ENCODE peak calls at places on chromosomes 4 and X, in seven cellular contexts. Q is nephron progenitor cell, I is A673, H is lower leg skin, Z is AG04449, Y is epithelial cell of esophagus, A is MM.1S. X is an unnamed sample.

GRCh38 chrX:23554304-23554703 is 113.0 kb upstream of the PRDX4 start:
- DNase-seq in Z (peak), H (no peak), Y (peak), A (peak), Q (no peak), I (peak), X (no peak)

GRCh38 chr4:127182687-127183086 is 450.1 kb upstream of the INTU start:
- DNase-seq in Z (no peak), Q (no peak), Y (no peak), H (no peak), A (no peak), I (no peak), X (no peak)

GRCh38 chrX:150569155-150569477 is 695 bp downstream of the MTM1 start:
- DNase-seq in Z (no peak), A (peak), H (no peak), Q (no peak), I (peak), Y (no peak), X (no peak)

GRCh38 chr4:21641696-21642095 is 306.9 kb downstream of the KCNIP4 start:
- DNase-seq in Y (no peak), Z (no peak), I (no peak), A (no peak), H (no peak), Q (no peak), X (no peak)

GRCh38 chr4:20251796-20252655 is at the start of gene SLIT2:
- DNase-seq in I (peak), Z (no peak), Q (peak), Y (peak), H (peak), A (peak), X (peak)

GRCh38 chr4:160044693-160045092 is 941.8 kb downstream of the RAPGEF2 start:
- DNase-seq in Y (no peak), A (peak), I (no peak), Q (no peak), H (no peak), Z (no peak), X (no peak)

GRCh38 chrX:69093960-69094935 is 71.0 kb downstream of the PJA1 start:
- DNase-seq in Q (peak), Y (peak), A (no peak), Z (no peak), I (peak), H (no peak), X (peak)

GRCh38 chr4:10535900-10536299 is 78.7 kb upstream of the ZNF518B start:
- DNase-seq in Q (no peak), Z (no peak), A (no peak), I (no peak), H (no peak), Y (no peak), X (no peak)

GRCh38 chr4:3607690-3608514 is 75.7 kb upstream of the LRPAP1 start:
- DNase-seq in Q (no peak), A (no peak), I (no peak), Y (no peak), Z (no peak), H (no peak), X (no peak)

GRCh38 chr4:117771647-117772337 is 262.5 kb upstream of the NDST3 start:
- DNase-seq in A (no peak), Z (no peak), H (no peak), I (no peak), Q (no peak), Y (no peak), X (no peak)

GRCh38 chrX:101417981-101418841 is 10.2 kb downstream of the HNRNPH2 start:
- DNase-seq in A (no peak), Q (peak), I (peak), H (peak), Z (no peak), Y (no peak), X (no peak)

GRCh38 chr4:2281575-2282343 is 19.9 kb upstream of the MXD4 start:
- DNase-seq in Y (no peak), Q (no peak), I (no peak), A (peak), H (no peak), Z (no peak), X (no peak)

GRCh38 chr4:43277003-43277402 is 384.5 kb downstream of the GRXCR1 start:
- DNase-seq in Q (no peak), I (no peak), A (no peak), Y (peak), Z (peak), H (no peak), X (no peak)

GRCh38 chr4:168647976-168648375 is 151.1 kb downstream of the PALLD start:
- DNase-seq in Y (no peak), Z (no peak), H (no peak), I (peak), Q (no peak), A (no peak), X (no peak)

GRCh38 chr4:3261411-3262207 is 12.7 kb downstream of the MSANTD1 start:
- DNase-seq in Q (no peak), H (peak), A (no peak), I (no peak), Y (no peak), Z (no peak), X (no peak)

GRCh38 chr4:40192286-40193017 is 4.4 kb upstream of the RHOH start:
- DNase-seq in Q (no peak), H (no peak), Y (peak), Z (no peak), A (peak), I (peak), X (no peak)

GRCh38 chr4:74675673-74676279 is 118.5 kb downstream of the BTC start:
- DNase-seq in Z (peak), Q (peak), I (peak), H (no peak), Y (peak), A (peak), X (no peak)

GRCh38 chrX:135644624-135645023 is 68.8 kb upstream of the CT45A1 start:
- DNase-seq in I (no peak), H (no peak), A (no peak), Q (no peak), Y (no peak), Z (no peak), X (no peak)

GRCh38 chr4:41006141-41006540 is 208.2 kb downstream of the APBB2 start:
- DNase-seq in H (no peak), I (no peak), Y (no peak), Z (no peak), Q (no peak), A (no peak), X (no peak)

GRCh38 chrX:74800062-74800461 is 125.2 kb downstream of the NEXMIF start:
- DNase-seq in A (no peak), Z (no peak), I (no peak), Y (no peak), Q (no peak), H (no peak), X (no peak)

GRCh38 chr4:71206763-71207162 is 132.1 kb upstream of the SLC4A4 start:
- DNase-seq in H (no peak), Y (no peak), Z (no peak), Q (no peak), A (no peak), I (no peak), X (no peak)

GRCh38 chrX:21972721-21973120 is 32.2 kb downstream of the SMS start:
- DNase-seq in I (peak), H (no peak), A (no peak), Y (peak), Q (no peak), Z (peak), X (no peak)

GRCh38 chr4:148162554-148162953 is 279.7 kb downstream of the NR3C2 start:
- DNase-seq in A (no peak), I (no peak), Z (no peak), Y (peak), Q (peak), H (no peak), X (no peak)

GRCh38 chrX:105260291-105261043 is 40.0 kb upstream of the TEX13A start:
- DNase-seq in A (no peak), I (no peak), H (no peak), Q (no peak), Z (no peak), Y (no peak), X (no peak)

GRCh38 chr4:4542824-4543485 is 1.1 kb upstream of the STX18 start:
- DNase-seq in Q (peak), H (no peak), Y (peak), I (no peak), A (no peak), Z (no peak), X (no peak)

GRCh38 chrX:24515447-24515846 is 50.4 kb downstream of the PDK3 start:
- DNase-seq in A (no peak), I (peak), Q (no peak), H (no peak), Z (no peak), Y (peak), X (no peak)

GRCh38 chr4:15864771-15865566 is 73.6 kb downstream of the FGFBP1 start:
- DNase-seq in Z (no peak), Y (no peak), A (no peak), I (no peak), Q (no peak), H (no peak), X (no peak)

GRCh38 chr4:52510939-52511583 is 148.0 kb downstream of the USP46 start:
- DNase-seq in H (no peak), Y (no peak), Z (no peak), I (no peak), A (no peak), Q (no peak), X (no peak)

GRCh38 chrX:25009407-25009806 is 6.4 kb downstream of the ARX start:
- DNase-seq in Y (no peak), I (no peak), H (no peak), Z (no peak), A (no peak), Q (no peak), X (no peak)

GRCh38 chr4:176467011-176467410 is 147.2 kb downstream of the SPCS3 start:
- DNase-seq in A (no peak), I (no peak), H (no peak), Y (no peak), Q (no peak), Z (peak), X (no peak)

GRCh38 chrX:107117993-107118321 is 665 bp downstream of the RBM41 start:
- DNase-seq in H (no peak), A (peak), Y (no peak), I (peak), Q (no peak), Z (no peak), X (no peak)

GRCh38 chr4:167524091-167524490 is 289.8 kb upstream of the SPOCK3 start:
- DNase-seq in A (no peak), I (no peak), Q (no peak), Y (peak), H (no peak), Z (no peak), X (no peak)

GRCh38 chrX:66408507-66408906 is 230.4 kb downstream of the EDA2R start:
- DNase-seq in Y (no peak), I (peak), A (peak), H (no peak), Q (no peak), Z (no peak), X (no peak)

GRCh38 chrX:129980043-129980442 is 2.4 kb upstream of the BCORL1 start:
- DNase-seq in Q (peak), A (no peak), H (peak), I (no peak), Y (no peak), Z (no peak), X (no peak)

GRCh38 chr4:2330119-2331042 is 68.5 kb upstream of the MXD4 start:
- DNase-seq in I (no peak), Y (peak), Z (peak), H (no peak), A (no peak), Q (no peak), X (no peak)

GRCh38 chr4:25704516-25704915 is 48.9 kb downstream of the SLC34A2 start:
- DNase-seq in A (no peak), Y (no peak), H (no peak), I (peak), Z (no peak), Q (no peak), X (no peak)

GRCh38 chr4:25697516-25697915 is 41.9 kb downstream of the SLC34A2 start:
- DNase-seq in I (no peak), Y (no peak), H (peak), A (no peak), Q (no peak), Z (no peak), X (no peak)

GRCh38 chr4:25703731-25704388 is 48.2 kb downstream of the SLC34A2 start:
- DNase-seq in H (no peak), Z (no peak), Q (no peak), Y (peak), A (no peak), I (no peak), X (no peak)

DNA sequence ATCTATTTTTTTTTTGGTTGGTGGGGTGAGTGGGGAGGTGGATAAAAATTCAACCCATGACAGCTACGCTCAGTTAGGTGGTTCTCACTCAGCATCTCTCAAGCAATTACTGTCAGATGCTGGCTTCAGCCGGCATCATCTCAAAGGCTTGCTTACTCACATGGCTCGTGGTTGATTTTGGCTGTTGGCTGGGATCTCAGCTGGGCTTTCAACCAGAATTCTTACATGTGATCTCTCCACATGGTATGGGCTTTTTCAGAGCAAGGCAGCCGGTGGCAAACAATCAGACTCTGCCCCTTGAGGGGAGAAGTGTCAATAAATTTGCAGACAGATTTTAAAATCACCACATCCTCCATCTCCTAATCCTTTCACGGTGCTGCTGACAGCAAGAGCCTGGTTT is 47.2 kb downstream of the SLC34A2 start:
- DNase-seq in Z (peak), I (peak), Y (no peak), H (no peak), A (no peak), Q (no peak), X (no peak)
- TF ChIP-seq CTCF in Z (no peak), I (no peak), Y (no peak), H (no peak), A (no peak), Q (no peak), X (no peak)

DNA sequence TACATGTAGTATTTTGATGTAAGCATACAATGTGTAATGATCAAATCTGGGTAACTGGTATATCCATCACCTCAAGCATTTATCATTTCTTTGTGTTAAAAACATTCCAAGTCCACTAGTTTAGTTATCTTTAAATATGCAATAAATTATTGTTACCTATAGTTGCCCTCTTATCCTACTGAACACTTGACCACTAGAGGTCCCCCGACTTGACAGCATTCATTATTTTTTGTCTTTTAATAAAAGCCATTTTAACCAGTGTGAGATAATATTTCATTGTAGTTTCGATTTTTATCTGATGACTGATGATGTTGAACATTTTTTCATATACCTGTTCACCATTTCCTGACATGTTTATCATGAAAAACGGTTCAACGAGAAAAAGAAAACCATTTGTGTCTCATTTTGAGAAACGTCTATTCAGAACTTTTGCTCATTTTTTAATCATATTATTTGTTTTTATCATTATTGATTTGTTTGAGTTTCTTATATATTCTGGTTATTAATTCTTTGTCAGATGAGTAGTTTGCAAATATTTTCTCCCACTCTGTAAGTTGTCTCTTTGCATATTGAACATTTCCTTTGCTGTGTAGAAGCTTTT is 199.0 kb upstream of the CXXC4 start:
- DNase-seq in Q (no peak), Z (no peak), H (no peak), A (peak), Y (peak), I (peak), X (no peak)
- TF ChIP-seq CTCF in Q (peak), Z (no peak), H (no peak), A (peak), Y (peak), I (peak), X (peak)

DNA sequence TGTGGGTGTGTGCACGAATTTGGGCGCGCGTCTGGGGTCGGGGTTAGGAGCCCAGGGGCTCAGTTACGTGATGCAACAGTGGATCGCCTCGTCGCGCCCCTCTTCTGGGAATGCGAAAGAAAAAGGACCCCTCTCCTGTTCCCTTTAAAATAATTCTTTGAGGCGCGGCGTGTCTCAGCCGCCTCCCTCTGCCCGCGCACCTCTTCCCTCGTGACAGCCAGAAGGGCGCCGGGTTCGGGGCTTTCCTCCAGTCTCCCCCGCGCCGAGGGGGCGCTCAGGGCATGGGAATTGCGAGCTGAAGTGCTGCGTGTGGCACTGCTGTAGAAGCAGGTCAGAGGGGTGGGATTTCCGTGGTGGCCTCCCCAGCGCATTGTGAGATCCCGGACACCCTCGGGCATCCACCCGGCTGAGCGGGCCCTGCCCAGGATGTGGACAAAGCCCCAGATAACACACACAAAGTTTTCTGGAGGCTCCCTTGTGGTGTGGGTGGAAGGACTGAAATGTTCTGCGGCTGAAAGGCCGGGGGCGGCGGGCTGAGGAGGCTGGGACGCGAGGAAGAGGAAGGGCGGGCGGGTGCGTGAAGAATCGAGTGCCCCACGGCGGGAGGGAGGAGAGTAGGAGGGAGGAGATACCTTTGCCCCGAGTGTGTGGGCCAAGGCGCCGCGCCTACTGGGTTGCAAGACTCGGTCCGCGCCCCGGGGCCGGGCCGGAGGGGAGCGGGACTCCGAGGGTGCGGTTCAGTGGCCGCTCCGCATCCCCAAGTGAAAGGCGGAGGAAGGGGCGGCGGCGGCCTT is 697 bp downstream of the SEPTIN11 start:
- DNase-seq in Y (peak), A (peak), Q (peak), Z (no peak), I (peak), H (peak), X (no peak)
- TF ChIP-seq CTCF in Y (no peak), A (no peak), Q (no peak), Z (no peak), I (peak), H (no peak), X (peak)

GRCh38 chr4:48016141-48017107 is at the start of the genes CNGA1 and NIPAL1:
- DNase-seq in Q (peak), H (peak), I (peak), Y (peak), Z (no peak), A (peak), X (peak)
- TF ChIP-seq CTCF in Q (peak), H (no peak), I (peak), Y (peak), Z (peak), A (peak), X (peak)

DNA sequence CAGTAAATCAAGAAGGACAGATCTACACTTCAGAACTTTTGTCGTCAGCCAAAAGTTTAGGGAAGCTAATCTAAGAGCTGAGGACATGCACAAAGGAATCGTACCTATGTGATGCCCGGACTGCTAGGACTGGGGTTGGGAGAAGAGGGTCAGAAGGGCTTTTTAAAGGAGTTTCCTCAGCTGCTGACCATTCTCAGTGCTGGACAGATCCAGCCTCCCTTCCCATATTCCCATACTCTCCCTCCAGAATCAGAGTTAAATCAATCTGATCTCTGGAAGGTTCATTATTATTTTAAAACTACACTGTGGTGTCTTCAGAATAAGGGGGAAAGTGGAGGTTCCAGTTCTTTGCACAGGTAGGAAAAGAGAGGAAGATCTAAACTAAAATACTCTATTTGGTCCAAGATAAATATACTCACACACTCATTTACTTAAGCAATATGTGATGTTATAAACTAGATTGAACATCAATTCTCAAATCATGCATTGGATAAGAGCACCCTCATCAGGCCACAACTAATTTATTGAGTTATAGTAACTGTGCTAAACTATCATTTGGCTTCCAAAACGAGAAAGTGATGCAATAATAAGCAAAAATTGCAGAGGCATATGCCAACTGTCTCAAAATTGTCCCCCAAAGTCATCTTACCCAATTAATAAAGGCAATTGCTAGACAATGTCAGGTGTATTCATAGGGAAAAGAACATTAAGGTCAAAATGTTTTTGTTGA is 124.7 kb downstream of the HNRNPD start:
- DNase-seq in Z (no peak), I (peak), Y (no peak), Q (no peak), A (no peak), H (no peak), X (no peak)
- TF ChIP-seq CTCF in Z (no peak), I (no peak), Y (no peak), Q (no peak), A (no peak), H (no peak), X (peak)

GRCh38 chrX:153722704-153723350 is 1.4 kb downstream of the BCAP31 start:
- DNase-seq in A (no peak), I (no peak), Q (no peak), Z (no peak), H (no peak), Y (peak), X (no peak)

GRCh38 chrX:153724252-153725038 is at the start of the genes ABCD1 and BCAP31:
- DNase-seq in I (peak), Y (peak), Q (peak), A (peak), Z (peak), H (peak), X (peak)

GRCh38 chrX:153725039-153725831 is 579 bp downstream of the ABCD1 start:
- DNase-seq in A (no peak), Q (no peak), H (no peak), Z (no peak), I (no peak), Y (no peak), X (no peak)

GRCh38 chrX:153725832-153726285 is 1.2 kb downstream of the ABCD1 start:
- DNase-seq in H (no peak), Q (no peak), Z (no peak), A (no peak), Y (no peak), I (no peak), X (no peak)

GRCh38 chrX:153723351-153724251 is 586 bp downstream of the BCAP31 start:
- DNase-seq in A (peak), Q (peak), Y (peak), H (no peak), I (peak), Z (no peak), X (no peak)
- TF ChIP-seq CTCF in A (peak), Q (no peak), Y (peak), H (no peak), I (peak), Z (peak), X (peak)

GRCh38 chr4:136992032-136992431 is 540.3 kb downstream of the PCDH18 start:
- DNase-seq in Q (no peak), H (no peak), A (no peak), Y (no peak), Z (no peak), I (no peak), X (no peak)
- TF ChIP-seq CTCF in Q (no peak), H (no peak), A (no peak), Y (no peak), Z (no peak), I (no peak), X (no peak)

X was measured in D721Med.